ENCODE peak calls at places on chromosomes 3 and 15, in seven cellular contexts. G is HL-60, W is body of pancreas, Q is RWPE1, M is GM12878, S is spleen, P is keratinocyte. O is an unnamed sample.

GRCh38 chr15:69609776-69610175 is 157.2 kb downstream of the RPLP1 start:
- DNase-seq in W (no peak), Q (no peak), S (no peak), M (no peak), P (no peak), G (no peak), O (no peak)

GRCh38 chr15:31328425-31328998 is 1.9 kb downstream of the KLF13 start:
- DNase-seq in Q (peak; percentile 30), S (peak; percentile 93), P (no peak), G (no peak), W (peak; percentile 60), M (no peak), O (no peak)

GRCh38 chr3:30476373-30477082 is 129.9 kb upstream of the TGFBR2 start:
- DNase-seq in Q (peak; percentile 41), W (no peak), G (no peak), S (no peak), P (no peak), M (no peak), O (no peak)

GRCh38 chr3:170189396-170190256 is 8.1 kb upstream of the PHC3 start:
- DNase-seq in G (no peak), W (no peak), P (no peak), M (no peak), S (no peak), Q (no peak), O (no peak)

GRCh38 chr15:101607102-101607501 is 45.1 kb downstream of the TM2D3 start:
- DNase-seq in P (no peak), S (no peak), Q (no peak), G (no peak), W (no peak), M (no peak), O (no peak)

GRCh38 chr3:123352134-123352554 is 96.7 kb downstream of the ADCY5 start:
- DNase-seq in Q (no peak), W (peak; percentile 58), M (no peak), G (no peak), P (no peak), S (peak; percentile 57), O (no peak)

GRCh38 chr15:31824009-31824408 is 206.3 kb upstream of the CHRNA7 start:
- DNase-seq in G (no peak), M (no peak), W (no peak), P (no peak), S (no peak), Q (no peak), O (no peak)

GRCh38 chr15:31495281-31495680 is 168.6 kb downstream of the KLF13 start:
- DNase-seq in Q (no peak), M (no peak), W (no peak), P (no peak), G (no peak), S (peak; percentile 22), O (no peak)

GRCh38 chr3:41116851-41117250 is 82.5 kb upstream of the CTNNB1 start:
- DNase-seq in M (no peak), W (no peak), G (no peak), P (no peak), S (no peak), Q (no peak), O (no peak)

GRCh38 chr3:81974754-81975153 is 213.3 kb upstream of the GBE1 start:
- DNase-seq in P (no peak), G (no peak), M (peak; percentile 2), Q (no peak), S (no peak), W (no peak), O (no peak)
- TF ChIP-seq CTCF in P (no peak), G (no peak), M (no peak), Q (no peak), S (no peak), W (no peak), O (no peak)

GRCh38 chr3:26962419-26963355 is 340.1 kb downstream of the LRRC3B start:
- DNase-seq in M (peak; percentile 24), Q (no peak), G (no peak), W (no peak), P (no peak), S (no peak), O (no peak)

GRCh38 chr3:26963356-26963742 is 340.8 kb downstream of the LRRC3B start:
- DNase-seq in W (no peak), P (no peak), G (no peak), M (no peak), Q (no peak), S (no peak), O (no peak)

GRCh38 chr3:26964836-26965235 is 342.3 kb downstream of the LRRC3B start:
- DNase-seq in W (no peak), M (no peak), G (no peak), Q (no peak), S (no peak), P (no peak), O (no peak)

GRCh38 chr3:26964313-26964712 is 341.7 kb downstream of the LRRC3B start:
- DNase-seq in M (no peak), P (no peak), Q (no peak), W (no peak), G (no peak), S (no peak), O (no peak)

DNA sequence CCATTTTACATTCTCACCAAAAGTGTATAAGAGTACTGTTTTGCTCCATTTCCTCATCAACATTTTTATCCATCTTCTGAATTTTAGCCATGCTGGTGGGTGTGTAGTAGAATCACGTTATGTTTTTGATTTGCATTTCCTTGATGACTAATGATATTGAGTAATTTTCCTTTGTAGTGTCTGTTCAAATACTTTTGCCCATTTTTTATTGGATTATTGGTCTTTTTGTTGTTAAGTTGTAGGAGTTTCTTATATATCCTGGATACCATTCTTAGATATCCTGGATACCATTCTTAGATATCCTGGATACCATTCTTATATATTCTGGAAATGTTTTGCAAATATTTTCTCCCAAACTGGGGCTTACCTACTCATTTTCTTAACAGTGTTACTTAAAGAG is 345.0 kb downstream of the LRRC3B start:
- DNase-seq in S (no peak), M (no peak), P (no peak), Q (no peak), G (no peak), W (no peak), O (no peak)
- H3K27ac ChIP-seq in S (no peak overlapping the region), M (no peak overlapping the region), P (no peak overlapping the region), Q (no peak overlapping the region), G (no peak overlapping the region), W (no peak overlapping the region), O (no peak overlapping the region)

DNA sequence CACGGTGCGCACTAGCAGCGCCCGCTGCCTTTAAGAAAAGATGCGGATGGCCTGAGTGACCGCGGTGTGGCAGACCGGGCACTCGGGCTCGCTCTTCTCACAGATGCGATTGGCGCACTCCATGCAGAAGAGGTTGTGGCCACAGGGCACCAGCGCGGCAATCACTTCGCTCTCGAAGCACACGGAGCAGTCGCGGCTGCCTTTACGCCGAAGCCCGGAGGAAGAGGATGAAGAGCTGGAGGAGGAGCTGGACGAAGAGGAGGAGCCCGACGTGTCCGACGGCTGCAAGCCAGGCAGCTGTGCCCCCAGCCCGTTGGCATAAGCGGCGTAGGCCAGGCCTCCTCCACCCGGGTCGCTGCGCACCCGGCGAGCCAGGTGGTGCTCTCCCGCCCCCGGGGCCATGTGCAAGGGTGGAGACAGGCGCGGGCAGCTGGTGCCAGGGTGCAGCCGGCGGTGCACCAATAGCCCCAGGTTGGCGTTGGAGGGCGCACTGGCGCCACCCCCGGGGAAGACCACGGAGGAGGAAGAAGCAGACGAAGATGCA is 2.6 kb downstream of the MEX3B start:
- DNase-seq in S (peak; percentile 76), P (no peak), Q (no peak), G (no peak), M (no peak), W (no peak), O (no peak)
- TF ChIP-seq CTCF in S (no peak), P (no peak), Q (no peak), G (no peak), M (no peak), W (no peak), O (no peak)

DNA sequence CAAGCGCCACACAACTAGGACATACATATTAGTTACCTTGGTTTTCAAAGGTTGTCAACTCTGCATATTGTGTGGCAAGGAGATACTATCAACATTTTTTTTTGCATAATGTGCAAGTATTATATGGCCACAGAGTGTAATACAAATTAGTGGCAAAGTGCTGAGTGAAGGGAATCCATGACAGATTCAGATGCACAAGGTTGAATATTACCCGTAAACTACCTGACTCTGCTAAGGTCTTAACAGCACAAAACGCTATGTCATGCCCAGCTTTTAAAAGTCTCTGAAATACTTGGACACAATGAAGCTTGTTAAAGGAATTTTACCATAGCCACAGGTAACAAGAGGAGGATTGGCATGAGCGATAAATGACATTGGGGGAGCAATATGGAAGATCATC is 79.0 kb downstream of the SATB1 start:
- DNase-seq in S (no peak), P (no peak), M (no peak), G (no peak), Q (no peak), W (no peak), O (no peak)
- H3K27ac ChIP-seq in S (no peak overlapping the region), P (no peak overlapping the region), M (no peak overlapping the region), G (no peak overlapping the region), Q (no peak overlapping the region), W (no peak overlapping the region), O (no peak overlapping the region)